ENCODE peak calls at places on chromosomes 7 and 10, in nine cellular contexts. One of them, this sample, is unnamed.

GRCh38 chr10:14184841-14185500 is 145.8 kb downstream of the FRMD4A start:
- DNase-seq in adipocyte: no peak
- DNase-seq in heart left ventricle: no peak
- DNase-seq in osteoblast: no peak
- DNase-seq in stomach: no peak
- DNase-seq in ovary: no peak
- DNase-seq in BE2C: no peak
- DNase-seq in GM23338: peak; percentile 68
- DNase-seq in CD8-positive, alpha-beta memory T cell: peak; percentile 27
- DNase-seq in this sample: peak; percentile 37

GRCh38 chr10:27611209-27611608 is 107.1 kb downstream of the RAB18 start:
- DNase-seq in osteoblast: no peak
- DNase-seq in GM23338: no peak
- DNase-seq in BE2C: no peak
- DNase-seq in CD8-positive, alpha-beta memory T cell: no peak
- DNase-seq in ovary: no peak
- DNase-seq in adipocyte: peak; percentile 90
- DNase-seq in stomach: no peak
- DNase-seq in heart left ventricle: no peak
- DNase-seq in this sample: no peak

GRCh38 chr10:10872035-10872673 is 145.5 kb upstream of the CELF2 start:
- DNase-seq in adipocyte: peak; percentile 73
- DNase-seq in heart left ventricle: peak; percentile 43
- DNase-seq in osteoblast: peak; percentile 52
- DNase-seq in GM23338: peak; percentile 46
- DNase-seq in CD8-positive, alpha-beta memory T cell: no peak
- DNase-seq in stomach: no peak
- DNase-seq in BE2C: no peak
- DNase-seq in ovary: no peak
- DNase-seq in this sample: no peak

GRCh38 chr7:51121945-51122425 is 194.6 kb downstream of the COBL start:
- DNase-seq in BE2C: no peak
- DNase-seq in GM23338: peak; percentile 45
- DNase-seq in stomach: no peak
- DNase-seq in CD8-positive, alpha-beta memory T cell: no peak
- DNase-seq in osteoblast: no peak
- DNase-seq in ovary: no peak
- DNase-seq in heart left ventricle: peak; percentile 63
- DNase-seq in adipocyte: no peak
- DNase-seq in this sample: no peak

GRCh38 chr7:22731781-22732180 is 4.8 kb downstream of the IL6 start:
- DNase-seq in GM23338: no peak
- DNase-seq in osteoblast: no peak
- DNase-seq in stomach: no peak
- DNase-seq in ovary: no peak
- DNase-seq in BE2C: no peak
- DNase-seq in CD8-positive, alpha-beta memory T cell: no peak
- DNase-seq in heart left ventricle: no peak
- DNase-seq in adipocyte: no peak
- DNase-seq in this sample: no peak

GRCh38 chr7:114830952-114831351 is 90.9 kb upstream of the MDFIC start:
- DNase-seq in heart left ventricle: no peak
- DNase-seq in adipocyte: no peak
- DNase-seq in ovary: no peak
- DNase-seq in stomach: no peak
- DNase-seq in BE2C: no peak
- DNase-seq in CD8-positive, alpha-beta memory T cell: no peak
- DNase-seq in GM23338: no peak
- DNase-seq in osteoblast: no peak
- DNase-seq in this sample: no peak

GRCh38 chr7:107592361-107593024 is 12.4 kb downstream of the BCAP29 start:
- DNase-seq in CD8-positive, alpha-beta memory T cell: no peak
- DNase-seq in adipocyte: peak; percentile 76
- DNase-seq in BE2C: no peak
- DNase-seq in osteoblast: no peak
- DNase-seq in stomach: no peak
- DNase-seq in GM23338: no peak
- DNase-seq in heart left ventricle: no peak
- DNase-seq in ovary: no peak
- DNase-seq in this sample: no peak

GRCh38 chr10:86341361-86341811 is 25.2 kb downstream of the GRID1 start:
- DNase-seq in stomach: no peak
- DNase-seq in heart left ventricle: no peak
- DNase-seq in osteoblast: peak; percentile 32
- DNase-seq in ovary: no peak
- DNase-seq in CD8-positive, alpha-beta memory T cell: no peak
- DNase-seq in adipocyte: peak; percentile 41
- DNase-seq in BE2C: peak; percentile 28
- DNase-seq in GM23338: peak; percentile 14
- DNase-seq in this sample: peak; percentile 71

GRCh38 chr7:82726038-82726800 is 282.6 kb upstream of the CACNA2D1 start:
- DNase-seq in ovary: peak; percentile 42
- DNase-seq in stomach: no peak
- DNase-seq in heart left ventricle: no peak
- DNase-seq in GM23338: no peak
- DNase-seq in adipocyte: no peak
- DNase-seq in CD8-positive, alpha-beta memory T cell: no peak
- DNase-seq in BE2C: no peak
- DNase-seq in osteoblast: no peak
- DNase-seq in this sample: no peak

GRCh38 chr7:82723411-82723810 is 279.8 kb upstream of the CACNA2D1 start:
- DNase-seq in stomach: no peak
- DNase-seq in ovary: no peak
- DNase-seq in GM23338: no peak
- DNase-seq in adipocyte: peak; percentile 31
- DNase-seq in heart left ventricle: no peak
- DNase-seq in CD8-positive, alpha-beta memory T cell: no peak
- DNase-seq in osteoblast: no peak
- DNase-seq in BE2C: no peak
- DNase-seq in this sample: no peak

GRCh38 chr7:82722946-82723345 is 279.4 kb upstream of the CACNA2D1 start:
- DNase-seq in ovary: no peak
- DNase-seq in stomach: no peak
- DNase-seq in BE2C: peak; percentile 22
- DNase-seq in adipocyte: no peak
- DNase-seq in GM23338: no peak
- DNase-seq in osteoblast: no peak
- DNase-seq in CD8-positive, alpha-beta memory T cell: no peak
- DNase-seq in heart left ventricle: no peak
- DNase-seq in this sample: no peak
- H3K4me3 ChIP-seq in ovary: no peak overlapping the region
- H3K4me3 ChIP-seq in stomach: no peak overlapping the region
- H3K4me3 ChIP-seq in BE2C: no peak overlapping the region
- H3K4me3 ChIP-seq in adipocyte: no peak overlapping the region
- H3K4me3 ChIP-seq in GM23338: no peak overlapping the region
- H3K4me3 ChIP-seq in osteoblast: no peak overlapping the region
- H3K4me3 ChIP-seq in CD8-positive, alpha-beta memory T cell: no peak overlapping the region
- H3K4me3 ChIP-seq in heart left ventricle: no peak overlapping the region
- H3K4me3 ChIP-seq in this sample: no peak overlapping the region

GRCh38 chr7:42929449-42929848 is 2.5 kb downstream of the PSMA2 start:
- DNase-seq in BE2C: no peak
- DNase-seq in ovary: no peak
- DNase-seq in CD8-positive, alpha-beta memory T cell: no peak
- DNase-seq in heart left ventricle: no peak
- DNase-seq in GM23338: no peak
- DNase-seq in osteoblast: no peak
- DNase-seq in adipocyte: no peak
- DNase-seq in stomach: no peak
- DNase-seq in this sample: no peak

GRCh38 chr7:42932861-42933591 is 850 bp downstream of the MRPL32 start:
- DNase-seq in stomach: peak; percentile 29
- DNase-seq in adipocyte: peak; percentile 59
- DNase-seq in heart left ventricle: peak; percentile 26
- DNase-seq in BE2C: peak; percentile 15
- DNase-seq in osteoblast: no peak
- DNase-seq in CD8-positive, alpha-beta memory T cell: no peak
- DNase-seq in ovary: no peak
- DNase-seq in GM23338: peak; percentile 43
- DNase-seq in this sample: peak; percentile 23

GRCh38 chr7:42930889-42931288 is 1.1 kb downstream of the PSMA2 start:
- DNase-seq in heart left ventricle: no peak
- DNase-seq in adipocyte: peak; percentile 33
- DNase-seq in osteoblast: no peak
- DNase-seq in GM23338: no peak
- DNase-seq in CD8-positive, alpha-beta memory T cell: no peak
- DNase-seq in ovary: no peak
- DNase-seq in BE2C: no peak
- DNase-seq in stomach: no peak
- DNase-seq in this sample: no peak

GRCh38 chr7:42931447-42931833 is 534 bp downstream of the PSMA2 start:
- DNase-seq in GM23338: no peak
- DNase-seq in stomach: no peak
- DNase-seq in BE2C: no peak
- DNase-seq in osteoblast: no peak
- DNase-seq in ovary: no peak
- DNase-seq in CD8-positive, alpha-beta memory T cell: no peak
- DNase-seq in heart left ventricle: no peak
- DNase-seq in adipocyte: peak; percentile 70
- DNase-seq in this sample: no peak

GRCh38 chr7:42931834-42932651 is at the start of the genes MRPL32 and PSMA2:
- DNase-seq in GM23338: peak; percentile 99
- DNase-seq in CD8-positive, alpha-beta memory T cell: peak; percentile 91
- DNase-seq in BE2C: peak; percentile 95
- DNase-seq in heart left ventricle: peak; percentile 96
- DNase-seq in stomach: peak; percentile 95
- DNase-seq in osteoblast: peak; percentile 95
- DNase-seq in ovary: peak; percentile 95
- DNase-seq in adipocyte: peak; percentile 99
- DNase-seq in this sample: peak; percentile 91
- H3K36me3 ChIP-seq in GM23338: peaks cover 21% of the 10 kb centered on the region
- H3K36me3 ChIP-seq in CD8-positive, alpha-beta memory T cell: peaks cover 5% of the 10 kb centered on the region
- H3K36me3 ChIP-seq in BE2C: peaks cover 19% of the 10 kb centered on the region
- H3K36me3 ChIP-seq in heart left ventricle: peaks cover 30% of the 10 kb centered on the region
- H3K36me3 ChIP-seq in stomach: peaks cover 29% of the 10 kb centered on the region
- H3K36me3 ChIP-seq in osteoblast: peaks cover 24% of the 10 kb centered on the region
- H3K36me3 ChIP-seq in ovary: no peaks in the 10 kb centered on the region
- H3K36me3 ChIP-seq in adipocyte: peaks cover 26% of the 10 kb centered on the region
- H3K36me3 ChIP-seq in this sample: peaks cover 18% of the 10 kb centered on the region

GRCh38 chr7:143042821-143043271 is 9.3 kb upstream of the OR6V1 start:
- DNase-seq in stomach: no peak
- DNase-seq in adipocyte: peak; percentile 44
- DNase-seq in GM23338: no peak
- DNase-seq in BE2C: no peak
- DNase-seq in ovary: no peak
- DNase-seq in CD8-positive, alpha-beta memory T cell: no peak
- DNase-seq in osteoblast: no peak
- DNase-seq in heart left ventricle: no peak
- DNase-seq in this sample: no peak

GRCh38 chr7:143042159-143042820 is 9.9 kb upstream of the OR6V1 start:
- DNase-seq in ovary: no peak
- DNase-seq in heart left ventricle: no peak
- DNase-seq in BE2C: no peak
- DNase-seq in CD8-positive, alpha-beta memory T cell: no peak
- DNase-seq in stomach: no peak
- DNase-seq in osteoblast: no peak
- DNase-seq in adipocyte: peak; percentile 71
- DNase-seq in GM23338: peak; percentile 15
- DNase-seq in this sample: no peak

GRCh38 chr7:143043391-143043790 is 8.8 kb upstream of the OR6V1 start:
- DNase-seq in CD8-positive, alpha-beta memory T cell: no peak
- DNase-seq in ovary: no peak
- DNase-seq in BE2C: no peak
- DNase-seq in adipocyte: peak; percentile 75
- DNase-seq in stomach: no peak
- DNase-seq in osteoblast: no peak
- DNase-seq in GM23338: no peak
- DNase-seq in heart left ventricle: no peak
- DNase-seq in this sample: no peak

GRCh38 chr7:143040209-143040710 is 11.9 kb upstream of the OR6V1 start:
- DNase-seq in ovary: no peak
- DNase-seq in BE2C: no peak
- DNase-seq in osteoblast: no peak
- DNase-seq in heart left ventricle: no peak
- DNase-seq in GM23338: no peak
- DNase-seq in stomach: no peak
- DNase-seq in adipocyte: no peak
- DNase-seq in CD8-positive, alpha-beta memory T cell: no peak
- DNase-seq in this sample: no peak

GRCh38 chr7:143041346-143041745 is 10.8 kb upstream of the OR6V1 start:
- DNase-seq in ovary: no peak
- DNase-seq in GM23338: no peak
- DNase-seq in heart left ventricle: no peak
- DNase-seq in adipocyte: no peak
- DNase-seq in CD8-positive, alpha-beta memory T cell: no peak
- DNase-seq in osteoblast: no peak
- DNase-seq in stomach: no peak
- DNase-seq in BE2C: no peak
- DNase-seq in this sample: no peak
- H3K27me3 ChIP-seq in ovary: no peaks in the 10 kb centered on the region
- H3K27me3 ChIP-seq in GM23338: no peaks in the 10 kb centered on the region
- H3K27me3 ChIP-seq in heart left ventricle: no peaks in the 10 kb centered on the region
- H3K27me3 ChIP-seq in adipocyte: no peaks in the 10 kb centered on the region
- H3K27me3 ChIP-seq in CD8-positive, alpha-beta memory T cell: no peaks in the 10 kb centered on the region
- H3K27me3 ChIP-seq in osteoblast: no peaks in the 10 kb centered on the region
- H3K27me3 ChIP-seq in stomach: no peaks in the 10 kb centered on the region
- H3K27me3 ChIP-seq in BE2C: no peaks in the 10 kb centered on the region
- H3K27me3 ChIP-seq in this sample: no peaks in the 10 kb centered on the region

GRCh38 chr10:110005716-110006115 is 2.1 kb upstream of the ADD3 start:
- DNase-seq in stomach: peak; percentile 39
- DNase-seq in CD8-positive, alpha-beta memory T cell: no peak
- DNase-seq in BE2C: peak; percentile 52
- DNase-seq in osteoblast: peak; percentile 85
- DNase-seq in GM23338: peak; percentile 52
- DNase-seq in ovary: no peak
- DNase-seq in heart left ventricle: peak; percentile 43
- DNase-seq in adipocyte: peak; percentile 94
- DNase-seq in this sample: no peak

GRCh38 chr10:110002801-110003523 is 4.8 kb upstream of the ADD3 start:
- DNase-seq in CD8-positive, alpha-beta memory T cell: no peak
- DNase-seq in adipocyte: no peak
- DNase-seq in osteoblast: no peak
- DNase-seq in ovary: no peak
- DNase-seq in GM23338: peak; percentile 69
- DNase-seq in stomach: no peak
- DNase-seq in heart left ventricle: no peak
- DNase-seq in BE2C: no peak
- DNase-seq in this sample: peak; percentile 33

GRCh38 chr10:110007171-110007700 is 548 bp upstream of the ADD3 start:
- DNase-seq in adipocyte: no peak
- DNase-seq in GM23338: no peak
- DNase-seq in ovary: no peak
- DNase-seq in heart left ventricle: peak; percentile 80
- DNase-seq in BE2C: no peak
- DNase-seq in osteoblast: no peak
- DNase-seq in CD8-positive, alpha-beta memory T cell: no peak
- DNase-seq in stomach: no peak
- DNase-seq in this sample: no peak

GRCh38 chr10:110006358-110007170 is 1.2 kb upstream of the ADD3 start:
- DNase-seq in ovary: no peak
- DNase-seq in CD8-positive, alpha-beta memory T cell: peak; percentile 1
- DNase-seq in BE2C: peak; percentile 51
- DNase-seq in adipocyte: peak; percentile 86
- DNase-seq in stomach: peak; percentile 30
- DNase-seq in GM23338: no peak
- DNase-seq in heart left ventricle: peak; percentile 89
- DNase-seq in osteoblast: peak; percentile 90
- DNase-seq in this sample: peak; percentile 21

DNA sequence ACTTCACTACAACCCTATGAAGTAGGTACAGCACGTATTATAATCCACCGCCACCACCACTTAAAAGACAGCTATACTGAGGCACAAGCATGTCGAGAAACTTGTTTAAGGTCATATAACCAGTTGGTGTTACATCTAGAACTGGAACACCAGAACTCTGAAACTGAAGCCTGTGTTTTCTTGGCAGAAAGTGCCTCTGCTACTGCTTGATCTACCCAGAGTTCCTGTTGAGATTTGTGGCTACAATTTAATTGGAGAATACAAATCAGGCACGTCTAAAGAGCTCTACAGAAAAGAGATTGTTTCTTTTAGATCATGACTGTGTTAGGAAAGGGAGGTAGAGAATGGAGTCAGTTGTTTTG is 4.3 kb upstream of the ADD3 start:
- DNase-seq in BE2C: no peak
- DNase-seq in heart left ventricle: no peak
- DNase-seq in adipocyte: no peak
- DNase-seq in CD8-positive, alpha-beta memory T cell: no peak
- DNase-seq in stomach: no peak
- DNase-seq in osteoblast: no peak
- DNase-seq in ovary: no peak
- DNase-seq in GM23338: no peak
- DNase-seq in this sample: no peak
- H3K4me3 ChIP-seq in BE2C: no peak overlapping the region
- H3K4me3 ChIP-seq in heart left ventricle: no peak overlapping the region
- H3K4me3 ChIP-seq in adipocyte: no peak overlapping the region
- H3K4me3 ChIP-seq in CD8-positive, alpha-beta memory T cell: no peak overlapping the region
- H3K4me3 ChIP-seq in stomach: no peak overlapping the region
- H3K4me3 ChIP-seq in osteoblast: no peak overlapping the region
- H3K4me3 ChIP-seq in ovary: no peak overlapping the region
- H3K4me3 ChIP-seq in GM23338: peak overlapping the region; percentile 14
- H3K4me3 ChIP-seq in this sample: no peak overlapping the region